ENCODE peak calls at places on chromosome 16, in nine cellular contexts. J is effector CD4-positive, alpha-beta T cell; S is AG10803; T is substantia nigra; Z is hepatocyte; M is NCI-H510A; X is HS-5; U is tibial artery; B is A549. N is an unnamed sample.

GRCh38 chr16:56781565-56781964 is 51.6 kb downstream of the NUP93 start:
- DNase-seq in M (no peak), U (no peak), T (no peak), J (no peak), B (no peak), S (no peak), Z (no peak), X (no peak), N (peak; percentile 7)

GRCh38 chr16:58177347-58177710 is 20.6 kb downstream of the CSNK2A2 start:
- DNase-seq in S (no peak), T (no peak), J (no peak), M (no peak), U (no peak), X (no peak), Z (no peak), B (no peak), N (no peak)

GRCh38 chr16:65658339-65659275 is 536.7 kb upstream of the CDH11 start:
- DNase-seq in X (peak; percentile 88), Z (peak; percentile 39), S (peak; percentile 94), B (no peak), M (no peak), U (no peak), J (no peak), T (no peak), N (peak; percentile 2)

GRCh38 chr16:46916980-46917379 is 32.8 kb downstream of the GPT2 start:
- DNase-seq in T (no peak), J (no peak), S (no peak), U (no peak), B (peak; percentile 25), Z (no peak), X (no peak), M (no peak), N (no peak)

GRCh38 chr16:5633845-5634440 is 536.3 kb upstream of the EEF2KMT start:
- DNase-seq in B (peak; percentile 45), T (no peak), S (no peak), X (no peak), J (no peak), U (no peak), M (no peak), Z (peak; percentile 54), N (peak; percentile 48)

GRCh38 chr16:50449800-50450199 is 81.0 kb upstream of the BRD7 start:
- DNase-seq in S (no peak), U (peak; percentile 34), T (no peak), M (no peak), X (no peak), J (no peak), B (no peak), Z (no peak), N (no peak)

GRCh38 chr16:1333149-1333812 is at the start of gene BAIAP3:
- DNase-seq in U (no peak), B (peak; percentile 46), J (peak; percentile 39), S (no peak), M (no peak), Z (peak; percentile 81), X (no peak), T (no peak), N (peak; percentile 44)

GRCh38 chr16:68370221-68370920 is 59.6 kb downstream of the PRMT7 start:
- DNase-seq in B (no peak), M (no peak), X (no peak), J (no peak), S (no peak), Z (no peak), T (no peak), U (no peak), N (no peak)

GRCh38 chr16:1075546-1075945 is 3.0 kb downstream of the SSTR5 start:
- DNase-seq in U (no peak), X (no peak), T (no peak), Z (no peak), M (no peak), B (no peak), S (no peak), J (no peak), N (no peak)

GRCh38 chr16:83908798-83909197 is 9.9 kb downstream of the MLYCD start:
- DNase-seq in J (no peak), M (no peak), B (no peak), X (no peak), U (no peak), T (no peak), Z (no peak), S (no peak), N (no peak)

GRCh38 chr16:72850863-72851262 is 197.1 kb downstream of the ZFHX3 start:
- DNase-seq in J (no peak), X (no peak), S (peak; percentile 65), B (no peak), T (no peak), M (no peak), U (peak; percentile 94), Z (no peak), N (no peak)

GRCh38 chr16:11560701-11561439 is 25.8 kb downstream of the LITAF start:
- DNase-seq in Z (peak; percentile 21), B (no peak), U (no peak), X (no peak), T (no peak), M (no peak), J (peak; percentile 70), S (no peak), N (no peak)

GRCh38 chr16:29809850-29810698 is 1.9 kb upstream of the PRRT2 start:
- DNase-seq in Z (no peak), U (no peak), X (no peak), T (no peak), J (no peak), M (no peak), S (no peak), B (no peak), N (no peak)

GRCh38 chr16:86052926-86053325 is 154.0 kb downstream of the IRF8 start:
- DNase-seq in S (no peak), T (no peak), Z (no peak), U (no peak), J (no peak), B (no peak), M (no peak), X (no peak), N (no peak)

GRCh38 chr16:75237398-75238131 is 13.9 kb downstream of the BCAR1 start:
- DNase-seq in B (no peak), X (no peak), U (peak; percentile 67), T (no peak), M (no peak), S (no peak), J (no peak), Z (no peak), N (no peak)

GRCh38 chr16:82358601-82359221 is 188.7 kb upstream of the MPHOSPH6 start:
- DNase-seq in U (no peak), J (no peak), Z (no peak), B (no peak), M (no peak), T (no peak), S (no peak), X (no peak), N (peak; percentile 38)

GRCh38 chr16:52353249-52353648 is 193.7 kb downstream of the TOX3 start:
- DNase-seq in X (no peak), J (no peak), M (no peak), B (no peak), S (no peak), T (no peak), Z (no peak), U (no peak), N (no peak)

GRCh38 chr16:84153660-84154214 is 8.6 kb downstream of the DNAAF1 start:
- DNase-seq in Z (no peak), U (peak; percentile 13), X (no peak), T (no peak), B (no peak), J (no peak), S (no peak), M (no peak), N (no peak)

GRCh38 chr16:79008869-79009179 is 591.7 kb downstream of the MAF start:
- DNase-seq in Z (no peak), S (no peak), B (no peak), M (no peak), X (no peak), T (no peak), U (no peak), J (no peak), N (no peak)